ENCODE peak calls at places on chromosomes 13 and 19, in seven cellular contexts. Z, Q, K, T, R, S and B are unnamed samples.

GRCh38 chr19:8311461-8312260 is 3.5 kb upstream of the CD320 start:
- DNase-seq in Z (peak; percentile 36), Q (no peak), K (no peak), T (no peak), R (no peak), S (no peak), B (no peak)

GRCh38 chr19:3213159-3213558 is 11.3 kb upstream of the CELF5 start:
- DNase-seq in Z (no peak), Q (no peak), K (no peak), T (no peak), R (no peak), S (no peak), B (no peak)

GRCh38 chr13:53250272-53250875 is 221.8 kb downstream of the OLFM4 start:
- DNase-seq in Z (peak; percentile 60), Q (peak; percentile 80), K (no peak), T (no peak), R (peak; percentile 91), S (no peak), B (no peak)

GRCh38 chr13:33058816-33059215 is 42.6 kb downstream of the KL start:
- DNase-seq in Z (no peak), Q (no peak), K (no peak), T (no peak), R (no peak), S (no peak), B (no peak)

GRCh38 chr13:92781965-92782364 is 444.6 kb upstream of the GPC6 start:
- DNase-seq in Z (no peak), Q (no peak), K (no peak), T (no peak), R (no peak), S (no peak), B (no peak)

GRCh38 chr19:38370299-38370698 is 4.1 kb upstream of the PSMD8 start:
- DNase-seq in Z (no peak), Q (no peak), K (no peak), T (no peak), R (peak; percentile 95), S (no peak), B (no peak)

GRCh38 chr13:29713841-29714240 is 118.4 kb upstream of the SLC7A1 start:
- DNase-seq in Z (no peak), Q (peak; percentile 38), K (no peak), T (no peak), R (no peak), S (no peak), B (no peak)

GRCh38 chr19:40603719-40604646 is 2.8 kb downstream of the LTBP4 start:
- DNase-seq in Z (peak; percentile 91), Q (peak; percentile 99), K (peak; percentile 98), T (peak; percentile 99), R (peak; percentile 73), S (peak; percentile 97), B (peak; percentile 98)

GRCh38 chr19:752652-753517 is 2.0 kb downstream of the MISP start:
- DNase-seq in Z (peak; percentile 78), Q (peak; percentile 56), K (no peak), T (peak; percentile 64), R (no peak), S (no peak), B (peak; percentile 62)

GRCh38 chr13:54859827-54860226 is 1831.2 kb downstream of the OLFM4 start:
- DNase-seq in Z (no peak), Q (no peak), K (no peak), T (no peak), R (no peak), S (no peak), B (no peak)

GRCh38 chr19:38204096-38204495 is 19.9 kb downstream of the DPF1 start:
- DNase-seq in Z (peak; percentile 37), Q (no peak), K (no peak), T (no peak), R (no peak), S (no peak), B (no peak)

GRCh38 chr13:43368003-43368402 is 344.6 kb downstream of the DNAJC15 start:
- DNase-seq in Z (peak; percentile 67), Q (no peak), K (no peak), T (no peak), R (no peak), S (no peak), B (no peak)

GRCh38 chr13:72164811-72165210 is 297.8 kb upstream of the DACH1 start:
- DNase-seq in Z (no peak), Q (no peak), K (no peak), T (no peak), R (no peak), S (no peak), B (no peak)

GRCh38 chr13:83810136-83810535 is 72.1 kb downstream of the SLITRK1 start:
- DNase-seq in Z (no peak), Q (no peak), K (no peak), T (no peak), R (no peak), S (no peak), B (no peak)

GRCh38 chr13:44822291-44822690 is 167.0 kb downstream of the NUFIP1 start:
- DNase-seq in Z (no peak), Q (no peak), K (no peak), T (no peak), R (no peak), S (no peak), B (no peak)

GRCh38 chr19:55441692-55442321 is 1.3 kb downstream of the SHISA7 start:
- DNase-seq in Z (no peak), Q (no peak), K (peak; percentile 72), T (no peak), R (peak; percentile 66), S (no peak), B (no peak)

GRCh38 chr13:45341799-45342584 is 1.0 kb upstream of the TPT1 start:
- DNase-seq in Z (peak; percentile 27), Q (no peak), K (no peak), T (peak; percentile 58), R (no peak), S (no peak), B (peak; percentile 86)

GRCh38 chr19:10717054-10717355 is 874 bp upstream of the DNM2 start:
- DNase-seq in Z (no peak), Q (no peak), K (no peak), T (no peak), R (no peak), S (no peak), B (no peak)

GRCh38 chr13:45105895-45106294 is 14.4 kb upstream of the GTF2F2 start:
- DNase-seq in Z (no peak), Q (no peak), K (no peak), T (no peak), R (no peak), S (no peak), B (no peak)

GRCh38 chr13:48976677-48977625 is 1.2 kb downstream of the FNDC3A start:
- DNase-seq in Z (no peak), Q (peak; percentile 41), K (no peak), T (no peak), R (peak; percentile 82), S (no peak), B (peak; percentile 60)

GRCh38 chr19:43574424-43575155 is 737 bp downstream of the XRCC1 start:
- DNase-seq in Z (peak; percentile 91), Q (no peak), K (no peak), T (no peak), R (no peak), S (no peak), B (no peak)